ENCODE peak calls at places on chromosome 1, in five cellular contexts. W is activated CD8-positive, alpha-beta T cell treated with anti-CD3 and anti-CD28 coated beads for 36 hours; N is hepatocyte; S is GM06990; T is Peyer's patch. Q is an unnamed sample.

GRCh38 chr1:54810144-54810942 is 9.2 kb upstream of the TTC22 start:
- DNase-seq in N (peak; percentile 84), W (peak; percentile 80), S (peak; percentile 36), T (peak; percentile 86), Q (peak; percentile 84)

GRCh38 chr1:21278898-21279819 is 11.1 kb downstream of the ECE1 start:
- DNase-seq in W (peak; percentile 37), S (no peak), T (no peak), N (no peak), Q (no peak)

GRCh38 chr1:43979528-43980254 is 681 bp downstream of the B4GALT2 start:
- DNase-seq in T (peak; percentile 66), N (peak; percentile 77), W (peak; percentile 48), S (peak; percentile 64), Q (peak; percentile 57)

GRCh38 chr1:36156329-36157114 is 562 bp downstream of the MAP7D1 start:
- DNase-seq in W (peak; percentile 80), T (peak; percentile 81), S (peak; percentile 71), N (peak; percentile 83), Q (peak; percentile 73)

GRCh38 chr1:85692730-85693314 is 15.4 kb downstream of the ZNHIT6 start:
- DNase-seq in T (no peak), N (peak; percentile 43), S (no peak), W (no peak), Q (no peak)

GRCh38 chr1:91645031-91645430 is 144.4 kb downstream of the CDC7 start:
- DNase-seq in W (no peak), N (no peak), T (no peak), S (no peak), Q (no peak)

GRCh38 chr1:107110346-107110745 is 30.5 kb upstream of the NTNG1 start:
- DNase-seq in T (no peak), N (no peak), W (no peak), S (no peak), Q (no peak)

GRCh38 chr1:239112536-239112935 is 273.8 kb upstream of the CHRM3 start:
- DNase-seq in T (no peak), W (no peak), S (no peak), N (peak; percentile 9), Q (no peak)

GRCh38 chr1:174605198-174605597 is 157.4 kb downstream of the GPR52 start:
- DNase-seq in S (peak; percentile 11), N (no peak), W (no peak), T (no peak), Q (no peak)

GRCh38 chr1:59199734-59200376 is 97.0 kb upstream of the FGGY start:
- DNase-seq in T (no peak), W (no peak), N (no peak), S (no peak), Q (no peak)

DNA sequence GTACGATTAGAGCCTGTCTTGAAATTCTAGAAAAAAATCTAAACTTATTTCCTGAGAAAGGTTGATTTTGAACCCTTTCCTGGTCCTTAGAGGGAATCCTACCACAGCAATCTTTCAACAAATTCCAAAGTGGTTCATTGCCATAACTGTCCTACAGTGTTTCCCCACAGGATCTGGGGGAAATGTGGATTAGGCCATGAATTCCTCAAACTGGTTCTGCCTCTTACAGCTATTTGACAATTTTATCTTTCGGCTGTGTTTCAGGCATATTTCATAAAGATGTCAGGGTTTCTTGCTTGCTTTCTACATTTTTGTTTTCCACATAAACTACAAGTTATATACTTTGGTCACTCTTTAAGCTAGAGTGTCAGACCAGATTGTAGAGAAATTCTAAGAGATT is 544 bp upstream of the ZP4 start:
- DNase-seq in S (no peak), W (no peak), T (no peak), N (no peak), Q (no peak)
- TF ChIP-seq CTCF in S (no peak), W (no peak), T (no peak), N (no peak), Q (no peak)

GRCh38 chr1:230544758-230545157 is 97.5 kb upstream of the COG2 start:
- DNase-seq in W (no peak), S (no peak), T (no peak), N (no peak), Q (no peak)

GRCh38 chr1:230543085-230543484 is 99.2 kb upstream of the COG2 start:
- DNase-seq in T (no peak), S (no peak), N (no peak), W (no peak), Q (no peak)

GRCh38 chr1:230541306-230541705 is 101.0 kb upstream of the COG2 start:
- DNase-seq in W (no peak), S (no peak), N (no peak), T (no peak), Q (no peak)

GRCh38 chr1:230542054-230542453 is 100.2 kb upstream of the COG2 start:
- DNase-seq in T (no peak), W (peak; percentile 56), S (no peak), N (no peak), Q (no peak)

GRCh38 chr1:230542681-230543080 is 99.6 kb upstream of the COG2 start:
- DNase-seq in T (no peak), N (no peak), S (no peak), W (no peak), Q (no peak)
- TF ChIP-seq CTCF in T (no peak), N (no peak), S (no peak), W (no peak), Q (no peak)

GRCh38 chr1:233675394-233675793 is 61.5 kb downstream of the KCNK1 start:
- DNase-seq in S (no peak), W (no peak), T (no peak), N (no peak), Q (no peak)

GRCh38 chr1:233673947-233674431 is 60.1 kb downstream of the KCNK1 start:
- DNase-seq in N (peak; percentile 54), S (no peak), T (no peak), W (no peak), Q (no peak)

GRCh38 chr1:233677690-233678354 is 63.9 kb downstream of the KCNK1 start:
- DNase-seq in S (no peak), N (no peak), T (no peak), W (no peak), Q (no peak)

GRCh38 chr1:233673146-233673946 is 59.4 kb downstream of the KCNK1 start:
- DNase-seq in N (no peak), W (no peak), S (no peak), T (no peak), Q (peak; percentile 36)

DNA sequence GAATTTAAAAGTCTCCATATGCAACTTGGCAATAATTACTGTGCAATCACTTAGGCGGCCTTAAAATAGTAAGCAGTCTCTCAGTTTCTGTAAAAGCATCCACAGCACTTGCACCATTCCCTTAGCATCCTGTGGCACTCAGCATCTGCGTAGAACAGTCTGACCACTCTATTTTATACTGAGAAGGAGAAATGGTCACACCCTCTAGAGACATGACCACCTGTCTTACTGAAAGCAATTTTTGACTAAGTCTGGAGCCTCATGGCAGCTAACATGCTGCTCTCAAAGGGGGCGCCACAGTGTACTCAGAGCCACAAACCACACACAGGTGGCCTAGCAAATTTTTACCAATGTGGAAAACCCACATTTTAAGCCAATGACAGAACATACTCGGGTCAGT is 62.0 kb downstream of the KCNK1 start:
- DNase-seq in N (no peak), W (no peak), T (no peak), S (peak; percentile 59), Q (peak; percentile 37)
- TF ChIP-seq CTCF in N (no peak), W (no peak), T (no peak), S (peak; percentile 42), Q (no peak)

DNA sequence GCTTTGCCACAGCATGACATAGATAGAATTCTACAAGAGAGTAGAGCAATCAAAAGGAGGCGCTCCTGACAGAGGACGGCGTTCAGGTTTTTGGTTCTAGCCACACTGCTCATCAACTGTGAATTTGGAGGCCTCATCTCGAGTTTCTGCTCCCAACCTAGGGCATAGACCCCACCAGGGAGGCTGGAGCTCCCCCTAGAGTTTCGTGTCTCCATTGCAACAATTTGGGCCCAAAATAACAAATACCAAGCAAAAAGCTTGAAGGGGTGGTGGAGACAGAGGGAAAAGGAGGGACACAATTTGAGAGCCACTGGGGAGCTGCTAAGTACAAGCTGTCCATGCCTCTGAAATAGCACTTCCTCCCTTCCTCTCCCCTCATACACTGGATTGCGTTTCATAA is 297.0 kb downstream of the GPATCH2 start:
- DNase-seq in W (no peak), S (no peak), T (no peak), N (peak; percentile 20), Q (peak; percentile 40)
- TF ChIP-seq CTCF in W (no peak), S (peak; percentile 74), T (peak; percentile 29), N (peak; percentile 43), Q (peak; percentile 43)

GRCh38 chr1:64553285-64553684 is 83.4 kb downstream of the CACHD1 start:
- DNase-seq in N (no peak), T (no peak), S (no peak), W (no peak), Q (no peak)
- TF ChIP-seq CTCF in N (no peak), T (no peak), S (no peak), W (no peak), Q (no peak)

GRCh38 chr1:50474859-50475809 is 51.9 kb upstream of the DMRTA2 start:
- DNase-seq in T (no peak), S (no peak), W (no peak), N (peak; percentile 25), Q (no peak)
- TF ChIP-seq CTCF in T (no peak), S (no peak), W (no peak), N (no peak), Q (no peak)

GRCh38 chr1:97886199-97886598 is 34.6 kb downstream of the DPYD start:
- DNase-seq in T (no peak), W (no peak), S (no peak), N (no peak), Q (no peak)

GRCh38 chr1:97883823-97884222 is 37.0 kb downstream of the DPYD start:
- DNase-seq in N (no peak), S (no peak), T (no peak), W (no peak), Q (no peak)
- TF ChIP-seq CTCF in N (no peak), S (no peak), T (no peak), W (no peak), Q (no peak)

DNA sequence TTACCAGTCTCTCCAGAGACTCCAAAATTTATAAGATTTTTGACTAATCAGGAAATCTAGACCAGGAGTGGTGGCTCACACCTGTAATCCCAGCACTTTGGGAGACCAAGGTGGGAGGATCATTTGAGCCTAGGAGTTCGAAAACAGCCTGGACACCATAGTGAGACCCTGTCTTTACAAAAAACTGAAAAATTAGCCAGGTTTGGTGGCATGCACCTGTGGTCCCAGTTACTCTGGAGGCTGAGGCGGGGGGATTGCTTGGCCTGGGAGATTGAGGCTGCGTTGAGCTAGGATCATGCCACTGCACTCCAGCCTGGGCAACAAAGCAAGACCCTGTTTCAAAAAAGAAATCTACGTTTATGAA is 10.0 kb downstream of the ATP8B2 start:
- DNase-seq in N (peak; percentile 1), T (no peak), W (no peak), S (no peak), Q (no peak)
- TF ChIP-seq CTCF in N (no peak), T (no peak), W (peak; percentile 61), S (no peak), Q (peak; percentile 10)

Q was measured in GM10248.